ENCODE peak calls at places on chromosomes 3 and 15, in seven cellular contexts. One of them, this sample, is unnamed.

GRCh38 chr3:52509753-52510328 is 14.7 kb downstream of the STAB1 start:
- DNase-seq in Peyer's patch: no peak
- DNase-seq in PC-9: peak; percentile 26
- DNase-seq in naive thymus-derived CD4-positive, alpha-beta T cell: no peak
- DNase-seq in A673: no peak
- DNase-seq in stomach: no peak
- DNase-seq in HCT116: no peak
- DNase-seq in this sample: no peak

GRCh38 chr15:38961886-38962285 is 397.3 kb upstream of the RASGRP1 start:
- DNase-seq in Peyer's patch: no peak
- DNase-seq in PC-9: no peak
- DNase-seq in naive thymus-derived CD4-positive, alpha-beta T cell: no peak
- DNase-seq in A673: no peak
- DNase-seq in stomach: no peak
- DNase-seq in HCT116: no peak
- DNase-seq in this sample: no peak

GRCh38 chr15:48307586-48307985 is 23.6 kb upstream of the DUT start:
- DNase-seq in Peyer's patch: no peak
- DNase-seq in PC-9: no peak
- DNase-seq in naive thymus-derived CD4-positive, alpha-beta T cell: no peak
- DNase-seq in A673: no peak
- DNase-seq in stomach: no peak
- DNase-seq in HCT116: no peak
- DNase-seq in this sample: no peak

GRCh38 chr3:88235102-88235501 is 85.3 kb downstream of the C3orf38 start:
- DNase-seq in Peyer's patch: no peak
- DNase-seq in PC-9: no peak
- DNase-seq in naive thymus-derived CD4-positive, alpha-beta T cell: no peak
- DNase-seq in A673: peak; percentile 50
- DNase-seq in stomach: no peak
- DNase-seq in HCT116: no peak
- DNase-seq in this sample: no peak

GRCh38 chr3:37984596-37984995 is 6.0 kb upstream of the VILL start:
- DNase-seq in Peyer's patch: no peak
- DNase-seq in PC-9: no peak
- DNase-seq in naive thymus-derived CD4-positive, alpha-beta T cell: no peak
- DNase-seq in A673: no peak
- DNase-seq in stomach: no peak
- DNase-seq in HCT116: no peak
- DNase-seq in this sample: no peak

GRCh38 chr3:13073042-13073906 is at the start of gene IQSEC1:
- DNase-seq in Peyer's patch: peak; percentile 63
- DNase-seq in PC-9: no peak
- DNase-seq in naive thymus-derived CD4-positive, alpha-beta T cell: peak; percentile 53
- DNase-seq in A673: no peak
- DNase-seq in stomach: peak; percentile 57
- DNase-seq in HCT116: no peak
- DNase-seq in this sample: no peak

GRCh38 chr3:134463676-134464611 is 21.8 kb downstream of the ANAPC13 start:
- DNase-seq in Peyer's patch: no peak
- DNase-seq in PC-9: no peak
- DNase-seq in naive thymus-derived CD4-positive, alpha-beta T cell: no peak
- DNase-seq in A673: peak; percentile 26
- DNase-seq in stomach: no peak
- DNase-seq in HCT116: no peak
- DNase-seq in this sample: no peak

GRCh38 chr15:66294157-66294931 is 976 bp downstream of the DIS3L start:
- DNase-seq in Peyer's patch: no peak
- DNase-seq in PC-9: peak; percentile 40
- DNase-seq in naive thymus-derived CD4-positive, alpha-beta T cell: no peak
- DNase-seq in A673: peak; percentile 49
- DNase-seq in stomach: no peak
- DNase-seq in HCT116: no peak
- DNase-seq in this sample: no peak

GRCh38 chr3:183455064-183455463 is 26.6 kb upstream of the MCF2L2 start:
- DNase-seq in Peyer's patch: no peak
- DNase-seq in PC-9: no peak
- DNase-seq in naive thymus-derived CD4-positive, alpha-beta T cell: no peak
- DNase-seq in A673: no peak
- DNase-seq in stomach: no peak
- DNase-seq in HCT116: no peak
- DNase-seq in this sample: no peak

GRCh38 chr3:8658326-8659212 is 14.0 kb upstream of the SSUH2 start:
- DNase-seq in Peyer's patch: peak; percentile 65
- DNase-seq in PC-9: peak; percentile 96
- DNase-seq in naive thymus-derived CD4-positive, alpha-beta T cell: no peak
- DNase-seq in A673: no peak
- DNase-seq in stomach: peak; percentile 96
- DNase-seq in HCT116: no peak
- DNase-seq in this sample: peak; percentile 81

GRCh38 chr3:107988464-107989156 is 102.2 kb downstream of the CD47 start:
- DNase-seq in Peyer's patch: peak; percentile 65
- DNase-seq in PC-9: peak; percentile 70
- DNase-seq in naive thymus-derived CD4-positive, alpha-beta T cell: no peak
- DNase-seq in A673: peak; percentile 89
- DNase-seq in stomach: peak; percentile 52
- DNase-seq in HCT116: no peak
- DNase-seq in this sample: no peak

GRCh38 chr3:156626104-156626503 is 48.3 kb upstream of the TIPARP start:
- DNase-seq in Peyer's patch: no peak
- DNase-seq in PC-9: peak; percentile 78
- DNase-seq in naive thymus-derived CD4-positive, alpha-beta T cell: no peak
- DNase-seq in A673: no peak
- DNase-seq in stomach: no peak
- DNase-seq in HCT116: no peak
- DNase-seq in this sample: no peak

GRCh38 chr3:80350771-80351170 is 583.0 kb upstream of the ROBO1 start:
- DNase-seq in Peyer's patch: no peak
- DNase-seq in PC-9: no peak
- DNase-seq in naive thymus-derived CD4-positive, alpha-beta T cell: no peak
- DNase-seq in A673: no peak
- DNase-seq in stomach: no peak
- DNase-seq in HCT116: no peak
- DNase-seq in this sample: no peak

GRCh38 chr15:84741151-84741550 is 7.2 kb upstream of the ZNF592 start:
- DNase-seq in Peyer's patch: peak; percentile 63
- DNase-seq in PC-9: no peak
- DNase-seq in naive thymus-derived CD4-positive, alpha-beta T cell: no peak
- DNase-seq in A673: no peak
- DNase-seq in stomach: no peak
- DNase-seq in HCT116: no peak
- DNase-seq in this sample: peak; percentile 33

GRCh38 chr15:100101389-100102089 is 240.2 kb downstream of the ADAMTS17 start:
- DNase-seq in Peyer's patch: no peak
- DNase-seq in PC-9: no peak
- DNase-seq in naive thymus-derived CD4-positive, alpha-beta T cell: no peak
- DNase-seq in A673: no peak
- DNase-seq in stomach: no peak
- DNase-seq in HCT116: no peak
- DNase-seq in this sample: peak; percentile 3

GRCh38 chr15:83092309-83092976 is 15.0 kb upstream of the TM6SF1 start:
- DNase-seq in Peyer's patch: no peak
- DNase-seq in PC-9: no peak
- DNase-seq in naive thymus-derived CD4-positive, alpha-beta T cell: no peak
- DNase-seq in A673: no peak
- DNase-seq in stomach: peak; percentile 32
- DNase-seq in HCT116: no peak
- DNase-seq in this sample: no peak

GRCh38 chr15:52527898-52528464 is 699 bp downstream of the MYO5A start:
- DNase-seq in Peyer's patch: peak; percentile 50
- DNase-seq in PC-9: peak; percentile 14
- DNase-seq in naive thymus-derived CD4-positive, alpha-beta T cell: peak; percentile 20
- DNase-seq in A673: peak; percentile 29
- DNase-seq in stomach: peak; percentile 26
- DNase-seq in HCT116: no peak
- DNase-seq in this sample: no peak

GRCh38 chr3:173733029-173733652 is 335.6 kb downstream of the NLGN1 start:
- DNase-seq in Peyer's patch: no peak
- DNase-seq in PC-9: no peak
- DNase-seq in naive thymus-derived CD4-positive, alpha-beta T cell: no peak
- DNase-seq in A673: peak; percentile 34
- DNase-seq in stomach: no peak
- DNase-seq in HCT116: peak; percentile 19
- DNase-seq in this sample: peak; percentile 20

GRCh38 chr3:184678317-184679055 is 33.4 kb downstream of the MAGEF1 start:
- DNase-seq in Peyer's patch: no peak
- DNase-seq in PC-9: no peak
- DNase-seq in naive thymus-derived CD4-positive, alpha-beta T cell: no peak
- DNase-seq in A673: no peak
- DNase-seq in stomach: no peak
- DNase-seq in HCT116: no peak
- DNase-seq in this sample: no peak
- H3K4me1 ChIP-seq in Peyer's patch: no peaks in the 10 kb centered on the region
- H3K4me1 ChIP-seq in PC-9: no peaks in the 10 kb centered on the region
- H3K4me1 ChIP-seq in naive thymus-derived CD4-positive, alpha-beta T cell: no peaks in the 10 kb centered on the region
- H3K4me1 ChIP-seq in A673: no peaks in the 10 kb centered on the region
- H3K4me1 ChIP-seq in stomach: peaks cover 38% of the 10 kb centered on the region
- H3K4me1 ChIP-seq in HCT116: no peaks in the 10 kb centered on the region
- H3K4me1 ChIP-seq in this sample: no peaks in the 10 kb centered on the region

GRCh38 chr3:129919806-129920205 is 26.3 kb upstream of the TMCC1 start:
- DNase-seq in Peyer's patch: no peak
- DNase-seq in PC-9: no peak
- DNase-seq in naive thymus-derived CD4-positive, alpha-beta T cell: no peak
- DNase-seq in A673: no peak
- DNase-seq in stomach: no peak
- DNase-seq in HCT116: no peak
- DNase-seq in this sample: no peak
- H3K9me3 ChIP-seq in Peyer's patch: peaks cover 28% of the 10 kb centered on the region
- H3K9me3 ChIP-seq in PC-9: peaks cover 31% of the 10 kb centered on the region
- H3K9me3 ChIP-seq in naive thymus-derived CD4-positive, alpha-beta T cell: no peaks in the 10 kb centered on the region
- H3K9me3 ChIP-seq in A673: peaks cover 27% of the 10 kb centered on the region
- H3K9me3 ChIP-seq in stomach: peaks cover 46% of the 10 kb centered on the region
- H3K9me3 ChIP-seq in HCT116: peaks cover 26% of the 10 kb centered on the region
- H3K9me3 ChIP-seq in this sample: peaks cover 27% of the 10 kb centered on the region

GRCh38 chr3:187992609-187993008 is 161.3 kb upstream of the LPP start:
- DNase-seq in Peyer's patch: no peak
- DNase-seq in PC-9: no peak
- DNase-seq in naive thymus-derived CD4-positive, alpha-beta T cell: no peak
- DNase-seq in A673: no peak
- DNase-seq in stomach: no peak
- DNase-seq in HCT116: no peak
- DNase-seq in this sample: no peak
- H3K4me1 ChIP-seq in Peyer's patch: no peaks in the 10 kb centered on the region
- H3K4me1 ChIP-seq in PC-9: peaks cover 13% of the 10 kb centered on the region
- H3K4me1 ChIP-seq in naive thymus-derived CD4-positive, alpha-beta T cell: peaks cover 34% of the 10 kb centered on the region
- H3K4me1 ChIP-seq in A673: no peaks in the 10 kb centered on the region
- H3K4me1 ChIP-seq in stomach: no peaks in the 10 kb centered on the region
- H3K4me1 ChIP-seq in HCT116: peaks cover under 1% of the 10 kb centered on the region
- H3K4me1 ChIP-seq in this sample: peaks cover 30% of the 10 kb centered on the region

DNA sequence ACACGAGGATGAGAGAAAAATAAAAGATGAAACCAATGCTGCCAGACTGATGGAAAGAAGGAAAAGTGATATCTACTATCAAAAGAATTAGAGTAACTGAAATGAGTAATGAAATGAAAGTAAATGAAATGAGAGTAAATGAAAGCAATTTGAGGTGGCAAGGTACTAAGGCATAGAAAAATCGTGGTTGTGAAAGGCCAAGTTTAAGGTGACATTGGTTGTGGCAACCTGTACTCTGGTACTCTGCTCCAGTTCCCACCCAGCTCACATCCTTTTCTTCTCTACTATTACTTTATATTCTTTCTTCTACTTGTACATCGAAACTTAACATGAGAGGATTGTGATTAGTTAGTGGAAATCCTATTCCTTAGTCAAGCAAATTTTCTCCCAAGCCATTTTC is 10.1 kb downstream of the RFX7 start:
- DNase-seq in Peyer's patch: no peak
- DNase-seq in PC-9: no peak
- DNase-seq in naive thymus-derived CD4-positive, alpha-beta T cell: no peak
- DNase-seq in A673: no peak
- DNase-seq in stomach: no peak
- DNase-seq in HCT116: no peak
- DNase-seq in this sample: no peak
- H3K9me3 ChIP-seq in Peyer's patch: peaks cover 11% of the 10 kb centered on the region
- H3K9me3 ChIP-seq in PC-9: peaks cover 3% of the 10 kb centered on the region
- H3K9me3 ChIP-seq in naive thymus-derived CD4-positive, alpha-beta T cell: no peaks in the 10 kb centered on the region
- H3K9me3 ChIP-seq in A673: peaks cover 43% of the 10 kb centered on the region
- H3K9me3 ChIP-seq in stomach: peaks cover 37% of the 10 kb centered on the region
- H3K9me3 ChIP-seq in HCT116: peaks cover 7% of the 10 kb centered on the region
- H3K9me3 ChIP-seq in this sample: peaks cover 16% of the 10 kb centered on the region

GRCh38 chr15:98863983-98864382 is 143.6 kb downstream of the PGPEP1L start:
- DNase-seq in Peyer's patch: no peak
- DNase-seq in PC-9: no peak
- DNase-seq in naive thymus-derived CD4-positive, alpha-beta T cell: no peak
- DNase-seq in A673: no peak
- DNase-seq in stomach: no peak
- DNase-seq in HCT116: no peak
- DNase-seq in this sample: no peak
- H3K4me1 ChIP-seq in Peyer's patch: peaks cover 5% of the 10 kb centered on the region
- H3K4me1 ChIP-seq in PC-9: peaks cover 47% of the 10 kb centered on the region
- H3K4me1 ChIP-seq in naive thymus-derived CD4-positive, alpha-beta T cell: peaks cover 6% of the 10 kb centered on the region
- H3K4me1 ChIP-seq in A673: peaks cover 61% of the 10 kb centered on the region
- H3K4me1 ChIP-seq in stomach: peaks cover 46% of the 10 kb centered on the region
- H3K4me1 ChIP-seq in HCT116: peaks cover 18% of the 10 kb centered on the region
- H3K4me1 ChIP-seq in this sample: peaks cover 27% of the 10 kb centered on the region

GRCh38 chr3:69364354-69364753 is 21.5 kb downstream of the FRMD4B start:
- DNase-seq in Peyer's patch: no peak
- DNase-seq in PC-9: no peak
- DNase-seq in naive thymus-derived CD4-positive, alpha-beta T cell: no peak
- DNase-seq in A673: no peak
- DNase-seq in stomach: no peak
- DNase-seq in HCT116: no peak
- DNase-seq in this sample: no peak

GRCh38 chr3:69367586-69367985 is 18.3 kb downstream of the FRMD4B start:
- DNase-seq in Peyer's patch: no peak
- DNase-seq in PC-9: no peak
- DNase-seq in naive thymus-derived CD4-positive, alpha-beta T cell: no peak
- DNase-seq in A673: no peak
- DNase-seq in stomach: no peak
- DNase-seq in HCT116: no peak
- DNase-seq in this sample: no peak

GRCh38 chr3:69370156-69370944 is 15.5 kb downstream of the FRMD4B start:
- DNase-seq in Peyer's patch: peak; percentile 78
- DNase-seq in PC-9: peak; percentile 37
- DNase-seq in naive thymus-derived CD4-positive, alpha-beta T cell: peak; percentile 12
- DNase-seq in A673: no peak
- DNase-seq in stomach: peak; percentile 74
- DNase-seq in HCT116: no peak
- DNase-seq in this sample: no peak

GRCh38 chr3:69370945-69371301 is 15.0 kb downstream of the FRMD4B start:
- DNase-seq in Peyer's patch: no peak
- DNase-seq in PC-9: peak; percentile 12
- DNase-seq in naive thymus-derived CD4-positive, alpha-beta T cell: no peak
- DNase-seq in A673: no peak
- DNase-seq in stomach: no peak
- DNase-seq in HCT116: no peak
- DNase-seq in this sample: no peak

DNA sequence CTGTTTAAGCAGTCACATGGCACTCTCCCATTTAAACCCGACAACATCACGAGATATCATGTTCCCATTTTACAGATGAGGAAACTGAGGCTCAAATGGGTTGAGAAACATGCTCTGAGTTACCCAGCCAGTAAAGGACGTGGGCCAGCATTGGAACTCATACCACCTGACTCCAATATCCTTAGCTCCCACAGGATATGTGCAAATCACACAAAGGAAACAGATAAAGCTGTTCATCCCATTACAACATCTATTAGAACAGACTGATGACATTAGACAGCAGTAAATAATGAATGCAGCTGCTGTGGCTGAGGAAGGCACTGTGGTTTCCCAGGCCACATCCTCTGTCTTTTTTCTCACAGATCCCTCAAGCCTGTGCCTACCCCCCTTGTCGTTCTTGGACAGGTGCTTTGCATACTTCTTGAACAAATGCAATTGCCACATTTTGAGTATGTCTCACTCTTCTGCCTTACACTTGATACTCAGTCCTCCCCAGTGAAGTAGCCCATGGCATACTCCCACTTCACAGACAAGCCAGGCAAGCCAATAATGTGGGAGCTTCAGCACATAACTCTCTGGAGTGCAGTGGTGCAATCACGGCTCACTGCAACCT is 17.7 kb downstream of the FRMD4B start:
- DNase-seq in Peyer's patch: no peak
- DNase-seq in PC-9: no peak
- DNase-seq in naive thymus-derived CD4-positive, alpha-beta T cell: no peak
- DNase-seq in A673: no peak
- DNase-seq in stomach: no peak
- DNase-seq in HCT116: no peak
- DNase-seq in this sample: no peak
- H3K9me3 ChIP-seq in Peyer's patch: no peaks in the 10 kb centered on the region
- H3K9me3 ChIP-seq in PC-9: no peaks in the 10 kb centered on the region
- H3K9me3 ChIP-seq in naive thymus-derived CD4-positive, alpha-beta T cell: no peaks in the 10 kb centered on the region
- H3K9me3 ChIP-seq in A673: no peaks in the 10 kb centered on the region
- H3K9me3 ChIP-seq in stomach: no peaks in the 10 kb centered on the region
- H3K9me3 ChIP-seq in HCT116: no peaks in the 10 kb centered on the region
- H3K9me3 ChIP-seq in this sample: no peaks in the 10 kb centered on the region

This sample was measured in Caco-2.